ENCODE peak calls at places on chromosomes 12 and 14, in ten cellular contexts. O is GM13977; Q is neural progenitor cell; J is heart right ventricle; U is psoas muscle; E is GM12865; B is IMR-90; F is activated B cell treated with CpG ODN at 0.5 μM for 24 hours; R is CD8-positive, alpha-beta T cell; D is right atrium auricular region. Z is an unnamed sample.

GRCh38 chr12:12870454-12870853 is 20.9 kb upstream of the GPRC5A start:
- DNase-seq in E (no peak), J (no peak), U (no peak), Q (no peak), F (no peak), B (peak), O (no peak), R (no peak), D (no peak), Z (no peak)

GRCh38 chr12:32471601-32472001 is 72.2 kb downstream of the FGD4 start:
- DNase-seq in D (no peak), Q (no peak), E (no peak), F (no peak), O (no peak), U (no peak), R (no peak), B (peak), J (no peak), Z (no peak)

GRCh38 chr14:101858791-101859537 is 97.5 kb downstream of the PPP2R5C start:
- DNase-seq in U (no peak), E (no peak), J (no peak), F (no peak), B (no peak), Q (no peak), O (no peak), R (no peak), D (peak), Z (no peak)

GRCh38 chr12:2378835-2379330 is 326.1 kb downstream of the CACNA1C start:
- DNase-seq in R (no peak), E (peak), F (no peak), U (no peak), Q (no peak), D (no peak), O (no peak), B (no peak), J (no peak), Z (no peak)

GRCh38 chr12:58530421-58531067 is 389.8 kb downstream of the LRIG3 start:
- DNase-seq in Q (no peak), R (no peak), F (no peak), U (no peak), O (no peak), B (peak), E (no peak), D (no peak), J (no peak), Z (no peak)

GRCh38 chr12:5083955-5084849 is 40.5 kb downstream of the KCNA5 start:
- DNase-seq in F (no peak), J (peak), Q (peak), U (no peak), O (peak), B (peak), D (no peak), R (no peak), E (peak), Z (no peak)

GRCh38 chr12:43805857-43806736 is at the start of gene TWF1:
- DNase-seq in F (peak), O (peak), U (peak), R (peak), E (peak), Q (peak), D (peak), B (peak), J (peak), Z (peak)

GRCh38 chr12:92629349-92630065 is 73.3 kb upstream of the PLEKHG7 start:
- DNase-seq in E (no peak), U (no peak), B (peak), D (no peak), F (no peak), R (no peak), J (no peak), O (no peak), Q (no peak), Z (no peak)

GRCh38 chr14:80215756-80216581 is 4.7 kb upstream of the DIO2 start:
- DNase-seq in D (no peak), J (peak), U (peak), E (no peak), F (no peak), R (no peak), O (no peak), Q (peak), B (peak), Z (no peak)

GRCh38 chr12:6697584-6698351 is 2.8 kb downstream of the PIANP start:
- DNase-seq in R (no peak), O (peak), F (no peak), U (no peak), B (peak), Q (peak), D (no peak), J (no peak), E (peak), Z (no peak)
- TF ChIP-seq CTCF in R (no peak), O (peak), F (no peak), U (peak), B (peak), Q (peak), D (peak), J (peak), E (peak), Z (peak)

DNA sequence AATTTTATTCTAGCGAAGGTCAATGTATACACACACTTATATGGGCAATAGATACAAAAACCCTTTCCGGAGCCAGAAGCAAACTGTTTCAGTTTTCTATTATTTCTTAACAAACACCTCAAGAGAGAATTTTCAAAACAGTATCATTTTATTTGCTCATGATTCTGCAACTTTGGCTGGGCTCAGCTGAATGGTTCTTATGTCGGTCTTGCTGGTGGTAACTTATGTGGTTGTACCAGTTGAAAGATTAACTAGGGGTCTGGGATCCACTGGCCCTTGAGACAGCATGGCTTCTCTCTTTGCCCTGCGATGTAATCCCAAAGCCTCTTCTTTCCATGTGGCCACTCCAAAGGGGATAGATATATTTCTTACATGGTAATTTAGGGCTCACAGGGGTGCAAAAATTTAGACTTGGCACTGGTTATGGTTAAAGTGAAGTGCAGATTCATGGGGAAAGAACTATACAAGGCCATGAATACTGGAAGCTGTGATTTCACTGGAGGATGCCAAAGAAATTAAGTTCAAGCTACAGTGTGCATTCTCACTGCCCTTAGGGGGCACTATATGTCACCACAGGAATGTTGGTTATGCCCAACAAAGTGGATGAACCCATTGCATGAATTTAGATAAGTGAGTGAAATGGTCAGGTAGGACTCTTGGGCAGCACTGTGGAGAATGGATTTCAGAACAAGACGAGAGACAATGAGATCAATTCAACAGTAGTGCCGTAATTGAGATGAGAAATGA is 94.3 kb upstream of the NAV3 start:
- DNase-seq in J (no peak), R (no peak), D (no peak), B (no peak), F (no peak), O (no peak), E (no peak), Q (no peak), U (no peak), Z (no peak)
- TF ChIP-seq CTCF in J (no peak), R (no peak), D (no peak), B (no peak), F (no peak), O (peak), E (no peak), Q (no peak), U (no peak), Z (no peak)

GRCh38 chr14:95198320-95198719 is 41.0 kb upstream of the DICER1 start:
- DNase-seq in J (no peak), Q (no peak), U (no peak), B (no peak), R (no peak), E (no peak), F (no peak), D (no peak), O (no peak), Z (no peak)

GRCh38 chr14:95196826-95197497 is 39.6 kb upstream of the DICER1 start:
- DNase-seq in B (no peak), F (no peak), E (no peak), D (no peak), Q (no peak), U (no peak), J (no peak), O (no peak), R (no peak), Z (no peak)

GRCh38 chr14:95195031-95195430 is 37.7 kb upstream of the DICER1 start:
- DNase-seq in R (no peak), F (no peak), J (no peak), U (no peak), O (no peak), Q (no peak), B (no peak), E (no peak), D (no peak), Z (no peak)

GRCh38 chr14:95197498-95198010 is 40.2 kb upstream of the DICER1 start:
- DNase-seq in O (no peak), R (no peak), F (no peak), Q (peak), E (no peak), B (no peak), J (no peak), D (no peak), U (no peak), Z (no peak)

GRCh38 chr14:95196268-95196667 is 38.9 kb upstream of the DICER1 start:
- DNase-seq in J (no peak), D (no peak), R (no peak), O (peak), E (peak), B (no peak), U (no peak), Q (no peak), F (no peak), Z (no peak)
- TF ChIP-seq CTCF in J (peak), D (peak), R (peak), O (peak), E (peak), B (no peak), U (peak), Q (peak), F (no peak), Z (peak)

DNA sequence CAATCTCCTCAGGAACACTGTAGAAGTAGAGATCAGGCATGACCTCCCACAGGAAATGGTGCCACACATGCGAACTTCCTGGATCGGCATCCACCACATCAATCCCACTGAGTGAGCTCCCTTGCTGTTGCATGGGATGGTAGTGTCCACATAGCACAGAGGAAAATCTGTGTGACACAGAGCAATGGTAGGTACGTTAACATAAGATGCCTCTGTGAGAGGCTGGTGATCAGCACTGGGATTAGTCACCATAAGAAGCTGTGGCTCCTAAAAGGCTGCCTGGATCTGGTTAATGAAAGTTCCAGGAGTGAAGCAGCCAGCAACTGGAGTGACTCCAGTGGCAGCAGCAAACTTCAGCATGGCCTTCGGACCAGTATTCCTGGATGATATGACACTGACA is 21.8 kb downstream of the WDHD1 start:
- DNase-seq in E (no peak), J (no peak), U (no peak), O (no peak), Q (no peak), B (peak), F (no peak), R (no peak), D (no peak), Z (no peak)
- TF ChIP-seq CTCF in E (no peak), J (no peak), U (no peak), O (no peak), Q (no peak), B (no peak), F (no peak), R (no peak), D (no peak), Z (no peak)

GRCh38 chr12:106908561-106908960 is 47.1 kb upstream of the TMEM263 start:
- DNase-seq in Q (no peak), E (no peak), B (no peak), R (no peak), D (no peak), J (no peak), O (no peak), F (no peak), U (no peak), Z (no peak)

GRCh38 chr12:106906715-106907114 is 49.0 kb upstream of the TMEM263 start:
- DNase-seq in O (no peak), E (no peak), B (no peak), R (no peak), F (no peak), U (no peak), D (no peak), J (no peak), Q (no peak), Z (no peak)

GRCh38 chr12:106910202-106910601 is 45.5 kb upstream of the TMEM263 start:
- DNase-seq in J (no peak), O (no peak), R (no peak), U (no peak), D (no peak), F (no peak), B (no peak), Q (no peak), E (peak), Z (no peak)

GRCh38 chr12:106907846-106908245 is 47.9 kb upstream of the TMEM263 start:
- DNase-seq in Q (no peak), U (no peak), R (no peak), J (no peak), B (no peak), D (no peak), E (no peak), O (no peak), F (no peak), Z (no peak)

DNA sequence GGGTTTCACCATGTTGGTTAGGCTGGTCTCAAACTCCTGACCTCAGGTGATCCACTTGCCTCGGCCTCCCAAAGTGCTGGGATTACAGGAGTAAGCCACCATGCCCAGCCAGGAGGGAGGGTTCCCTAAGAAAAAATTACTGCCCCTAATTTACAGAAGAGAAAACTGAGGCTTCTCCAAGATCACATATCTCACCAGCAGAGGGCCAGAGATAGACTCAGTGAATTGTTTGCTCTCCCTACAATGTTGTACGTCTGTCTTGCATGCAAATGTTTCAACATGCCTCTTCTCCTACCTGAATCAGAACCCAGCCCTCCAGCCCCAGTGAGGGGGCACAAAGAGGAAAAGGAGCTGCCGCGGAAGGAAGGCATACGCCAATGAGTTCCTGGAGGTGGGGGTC is 48.3 kb upstream of the TMEM263 start:
- DNase-seq in F (no peak), E (peak), R (no peak), D (no peak), Q (no peak), B (no peak), J (no peak), U (no peak), O (no peak), Z (no peak)
- TF ChIP-seq CTCF in F (no peak), E (peak), R (no peak), D (no peak), Q (no peak), B (peak), J (no peak), U (no peak), O (peak), Z (peak)

GRCh38 chr12:14827043-14827442 is 13.1 kb upstream of the SMCO3 start:
- DNase-seq in Q (no peak), O (no peak), U (no peak), B (no peak), F (no peak), J (no peak), R (no peak), E (no peak), D (no peak), Z (no peak)
- TF ChIP-seq CTCF in Q (no peak), O (no peak), U (no peak), B (no peak), F (no peak), J (no peak), R (no peak), E (no peak), D (no peak), Z (no peak)

GRCh38 chr12:127386723-127387122 is 880.2 kb upstream of the TMEM132C start:
- DNase-seq in R (no peak), Q (no peak), F (no peak), J (no peak), D (no peak), U (no peak), E (no peak), B (no peak), O (no peak), Z (no peak)

GRCh38 chr12:127381681-127382080 is 885.3 kb upstream of the TMEM132C start:
- DNase-seq in O (no peak), B (no peak), U (no peak), E (no peak), Q (no peak), F (no peak), D (no peak), J (no peak), R (no peak), Z (no peak)

GRCh38 chr12:127388985-127389384 is 878.0 kb upstream of the TMEM132C start:
- DNase-seq in R (no peak), B (no peak), U (no peak), F (no peak), E (no peak), J (no peak), D (no peak), Q (no peak), O (no peak), Z (no peak)

GRCh38 chr12:127381043-127381668 is 885.8 kb upstream of the TMEM132C start:
- DNase-seq in U (peak), D (no peak), Q (peak), F (no peak), J (peak), B (no peak), E (peak), R (peak), O (peak), Z (peak)

GRCh38 chr12:127383281-127383680 is 883.7 kb upstream of the TMEM132C start:
- DNase-seq in R (no peak), U (no peak), J (no peak), B (no peak), D (no peak), F (no peak), E (no peak), O (no peak), Q (no peak), Z (no peak)
- TF ChIP-seq CTCF in R (no peak), U (no peak), J (no peak), B (no peak), D (no peak), F (no peak), E (no peak), O (no peak), Q (no peak), Z (no peak)

GRCh38 chr14:65412881-65413738 is 580 bp downstream of the FUT8 start:
- DNase-seq in F (no peak), D (peak), E (peak), B (peak), U (peak), R (peak), J (peak), O (no peak), Q (peak), Z (no peak)
- TF ChIP-seq CTCF in F (no peak), D (no peak), E (peak), B (peak), U (no peak), R (no peak), J (no peak), O (peak), Q (no peak), Z (no peak)

GRCh38 chr12:18243238-18243637 is 18.1 kb upstream of the PIK3C2G start:
- DNase-seq in R (no peak), F (no peak), J (no peak), B (no peak), Q (no peak), U (no peak), E (no peak), D (no peak), O (no peak), Z (no peak)

GRCh38 chr12:18242380-18243089 is 18.8 kb upstream of the PIK3C2G start:
- DNase-seq in B (no peak), U (no peak), O (no peak), Q (no peak), J (no peak), E (no peak), F (no peak), R (no peak), D (no peak), Z (no peak)

GRCh38 chr12:18250313-18250916 is 10.9 kb upstream of the PIK3C2G start:
- DNase-seq in D (no peak), U (no peak), O (peak), E (peak), F (no peak), J (peak), Q (peak), R (no peak), B (peak), Z (no peak)

GRCh38 chr12:18246057-18246456 is 15.3 kb upstream of the PIK3C2G start:
- DNase-seq in Q (no peak), D (no peak), R (no peak), J (no peak), O (no peak), E (no peak), B (no peak), U (no peak), F (no peak), Z (no peak)
- TF ChIP-seq CTCF in Q (peak), D (no peak), R (no peak), J (no peak), O (no peak), E (no peak), B (no peak), U (no peak), F (no peak), Z (peak)